ENCODE peak calls at places on chromosomes 13 and 19, in ten cellular contexts. One of them, this sample, is unnamed.

GRCh38 chr13:94860981-94861407 is 148.6 kb upstream of the SOX21 start:
- DNase-seq in uterus: no peak
- DNase-seq in HAP-1: no peak
- DNase-seq in HFFc6: peak
- DNase-seq in HTR-8/SVneo: no peak
- DNase-seq in AG09309: no peak
- DNase-seq in ELR: peak
- DNase-seq in NCI-H446 treated with DMSO at 0.1 percent for 48 hours: no peak
- DNase-seq in SK-N-DZ: no peak
- DNase-seq in AG09319: no peak
- DNase-seq in this sample: no peak

GRCh38 chr19:29084266-29084665 is 128.7 kb downstream of the UQCRFS1 start:
- DNase-seq in uterus: no peak
- DNase-seq in HAP-1: no peak
- DNase-seq in HFFc6: peak
- DNase-seq in HTR-8/SVneo: peak
- DNase-seq in AG09309: peak
- DNase-seq in ELR: peak
- DNase-seq in NCI-H446 treated with DMSO at 0.1 percent for 48 hours: no peak
- DNase-seq in SK-N-DZ: peak
- DNase-seq in AG09319: no peak
- DNase-seq in this sample: no peak

GRCh38 chr13:43405457-43405856 is 381.3 kb downstream of the ENOX1 start:
- DNase-seq in uterus: no peak
- DNase-seq in HAP-1: no peak
- DNase-seq in HFFc6: peak
- DNase-seq in HTR-8/SVneo: peak
- DNase-seq in AG09309: no peak
- DNase-seq in ELR: peak
- DNase-seq in NCI-H446 treated with DMSO at 0.1 percent for 48 hours: no peak
- DNase-seq in SK-N-DZ: no peak
- DNase-seq in AG09319: no peak
- DNase-seq in this sample: no peak

GRCh38 chr19:52464798-52465470 is 11.6 kb downstream of the ZNF578 start:
- DNase-seq in uterus: no peak
- DNase-seq in HAP-1: no peak
- DNase-seq in HFFc6: no peak
- DNase-seq in HTR-8/SVneo: no peak
- DNase-seq in AG09309: no peak
- DNase-seq in ELR: no peak
- DNase-seq in NCI-H446 treated with DMSO at 0.1 percent for 48 hours: no peak
- DNase-seq in SK-N-DZ: no peak
- DNase-seq in AG09319: no peak
- DNase-seq in this sample: no peak

GRCh38 chr19:30896551-30896950 is 452.7 kb downstream of the TSHZ3 start:
- DNase-seq in uterus: no peak
- DNase-seq in HAP-1: no peak
- DNase-seq in HFFc6: no peak
- DNase-seq in HTR-8/SVneo: no peak
- DNase-seq in AG09309: no peak
- DNase-seq in ELR: no peak
- DNase-seq in NCI-H446 treated with DMSO at 0.1 percent for 48 hours: no peak
- DNase-seq in SK-N-DZ: no peak
- DNase-seq in AG09319: no peak
- DNase-seq in this sample: no peak

GRCh38 chr13:19862511-19863313 is 737 bp downstream of the ZMYM5 start:
- DNase-seq in uterus: peak
- DNase-seq in HAP-1: peak
- DNase-seq in HFFc6: peak
- DNase-seq in HTR-8/SVneo: no peak
- DNase-seq in AG09309: no peak
- DNase-seq in ELR: peak
- DNase-seq in NCI-H446 treated with DMSO at 0.1 percent for 48 hours: no peak
- DNase-seq in SK-N-DZ: peak
- DNase-seq in AG09319: no peak
- DNase-seq in this sample: peak

GRCh38 chr13:30313307-30313706 is 6.0 kb upstream of the KATNAL1 start:
- DNase-seq in uterus: no peak
- DNase-seq in HAP-1: no peak
- DNase-seq in HFFc6: no peak
- DNase-seq in HTR-8/SVneo: no peak
- DNase-seq in AG09309: no peak
- DNase-seq in ELR: no peak
- DNase-seq in NCI-H446 treated with DMSO at 0.1 percent for 48 hours: no peak
- DNase-seq in SK-N-DZ: no peak
- DNase-seq in AG09319: no peak
- DNase-seq in this sample: no peak

GRCh38 chr13:26941345-26942174 is 181.0 kb upstream of the GPR12 start:
- DNase-seq in uterus: no peak
- DNase-seq in HAP-1: no peak
- DNase-seq in HFFc6: peak
- DNase-seq in HTR-8/SVneo: no peak
- DNase-seq in AG09309: no peak
- DNase-seq in ELR: peak
- DNase-seq in NCI-H446 treated with DMSO at 0.1 percent for 48 hours: no peak
- DNase-seq in SK-N-DZ: no peak
- DNase-seq in AG09319: no peak
- DNase-seq in this sample: no peak

GRCh38 chr19:43525836-43526771 is 897 bp downstream of the ETHE1 start:
- DNase-seq in uterus: no peak
- DNase-seq in HAP-1: peak
- DNase-seq in HFFc6: no peak
- DNase-seq in HTR-8/SVneo: no peak
- DNase-seq in AG09309: no peak
- DNase-seq in ELR: peak
- DNase-seq in NCI-H446 treated with DMSO at 0.1 percent for 48 hours: no peak
- DNase-seq in SK-N-DZ: no peak
- DNase-seq in AG09319: no peak
- DNase-seq in this sample: no peak

GRCh38 chr13:99012539-99012938 is 34.7 kb upstream of the DOCK9 start:
- DNase-seq in uterus: no peak
- DNase-seq in HAP-1: no peak
- DNase-seq in HFFc6: no peak
- DNase-seq in HTR-8/SVneo: no peak
- DNase-seq in AG09309: no peak
- DNase-seq in ELR: no peak
- DNase-seq in NCI-H446 treated with DMSO at 0.1 percent for 48 hours: no peak
- DNase-seq in SK-N-DZ: no peak
- DNase-seq in AG09319: no peak
- DNase-seq in this sample: no peak

GRCh38 chr13:46595918-46596315 is 42.9 kb downstream of the LRCH1 start:
- DNase-seq in uterus: no peak
- DNase-seq in HAP-1: no peak
- DNase-seq in HFFc6: no peak
- DNase-seq in HTR-8/SVneo: no peak
- DNase-seq in AG09309: no peak
- DNase-seq in ELR: no peak
- DNase-seq in NCI-H446 treated with DMSO at 0.1 percent for 48 hours: no peak
- DNase-seq in SK-N-DZ: no peak
- DNase-seq in AG09319: no peak
- DNase-seq in this sample: no peak

GRCh38 chr13:100014621-100015020 is 33.0 kb downstream of the ZIC2 start:
- DNase-seq in uterus: no peak
- DNase-seq in HAP-1: no peak
- DNase-seq in HFFc6: no peak
- DNase-seq in HTR-8/SVneo: no peak
- DNase-seq in AG09309: no peak
- DNase-seq in ELR: no peak
- DNase-seq in NCI-H446 treated with DMSO at 0.1 percent for 48 hours: no peak
- DNase-seq in SK-N-DZ: no peak
- DNase-seq in AG09319: no peak
- DNase-seq in this sample: no peak

GRCh38 chr19:6476155-6476895 is 5.3 kb downstream of the DENND1C start:
- DNase-seq in uterus: peak
- DNase-seq in HAP-1: peak
- DNase-seq in HFFc6: peak
- DNase-seq in HTR-8/SVneo: no peak
- DNase-seq in AG09309: no peak
- DNase-seq in ELR: peak
- DNase-seq in NCI-H446 treated with DMSO at 0.1 percent for 48 hours: no peak
- DNase-seq in SK-N-DZ: peak
- DNase-seq in AG09319: no peak
- DNase-seq in this sample: peak

This sample was measured in SW 1271.